ENCODE peak calls at places on chromosomes 3 and 15, in six cellular contexts. D is HCT116, F is activated T-cell treated with anti-CD3 and anti-CD28 coated beads for 24 hours, G is NCI-H1436, Q is DMS153, K is nucleus accumbens. S is an unnamed sample.
A peak's percentile ranks its signal among the peaks of the same experiment; 100 is the strongest.

GRCh38 chr3:181932039-181932438 is 220.3 kb downstream of the SOX2 start:
- DNase-seq in K (no peak), Q (no peak), F (no peak), G (no peak), D (no peak), S (no peak)

GRCh38 chr15:64688770-64689169 is 86.6 kb downstream of the RBPMS2 start:
- DNase-seq in D (no peak), F (no peak), Q (no peak), K (no peak), G (no peak), S (no peak)

GRCh38 chr3:129032716-129033115 is 27.9 kb upstream of the GP9 start:
- DNase-seq in K (no peak), Q (no peak), G (no peak), D (no peak), F (no peak), S (no peak)

GRCh38 chr3:161316006-161316689 is 55.2 kb downstream of the SPTSSB start:
- DNase-seq in F (no peak), D (no peak), Q (no peak), G (no peak), K (no peak), S (no peak)

GRCh38 chr15:28093761-28094535 is 5.2 kb downstream of the OCA2 start:
- DNase-seq in D (no peak), G (no peak), Q (no peak), F (no peak), K (no peak), S (no peak)

GRCh38 chr3:66162766-66163165 is 58.0 kb upstream of the SLC25A26 start:
- DNase-seq in G (no peak), K (no peak), D (no peak), F (no peak), Q (no peak), S (no peak)

GRCh38 chr3:64152676-64153466 is 72.4 kb downstream of the PRICKLE2 start:
- DNase-seq in D (no peak), K (no peak), F (no peak), G (no peak), Q (no peak), S (no peak)

GRCh38 chr3:31531465-31531991 is 1.2 kb upstream of the STT3B start:
- DNase-seq in G (no peak), Q (no peak), D (no peak), F (no peak), K (no peak), S (no peak)

GRCh38 chr15:80072285-80072684 is 12.8 kb downstream of the ZFAND6 start:
- DNase-seq in D (peak; percentile 87), G (peak; percentile 82), F (no peak), Q (peak; percentile 83), K (no peak), S (no peak)

GRCh38 chr3:17307482-17307881 is 422.7 kb downstream of the PLCL2 start:
- DNase-seq in Q (no peak), K (no peak), F (no peak), G (no peak), D (no peak), S (no peak)

GRCh38 chr15:73388256-73388781 is 19.6 kb upstream of the HCN4 start:
- DNase-seq in F (no peak), D (peak; percentile 72), K (no peak), Q (no peak), G (no peak), S (no peak)

GRCh38 chr3:81666502-81667121 is 94.8 kb downstream of the GBE1 start:
- DNase-seq in Q (no peak), F (no peak), K (no peak), G (no peak), D (no peak), S (no peak)

GRCh38 chr3:101643861-101644613 is 32.9 kb downstream of the ZBTB11 start:
- DNase-seq in K (no peak), Q (no peak), D (peak; percentile 4), F (peak; percentile 45), G (no peak), S (peak; percentile 58)

GRCh38 chr3:105444725-105445124 is 78.0 kb downstream of the ALCAM start:
- DNase-seq in G (no peak), D (no peak), K (no peak), F (no peak), Q (no peak), S (no peak)

GRCh38 chr3:36362216-36362615 is 18.1 kb upstream of the STAC start:
- DNase-seq in F (no peak), Q (no peak), G (no peak), K (no peak), D (no peak), S (no peak)

GRCh38 chr3:82265747-82266146 is 504.3 kb upstream of the GBE1 start:
- DNase-seq in F (no peak), D (no peak), Q (no peak), G (no peak), K (no peak), S (no peak)

GRCh38 chr3:107910713-107911259 is 180.0 kb downstream of the CD47 start:
- DNase-seq in Q (no peak), D (no peak), K (no peak), G (no peak), F (peak; percentile 24), S (no peak)

GRCh38 chr3:66819993-66820501 is 178.1 kb upstream of the KBTBD8 start:
- DNase-seq in K (no peak), F (no peak), Q (no peak), D (no peak), G (no peak), S (no peak)

GRCh38 chr3:152051501-152052404 is 178.3 kb downstream of the SUCNR1 start:
- DNase-seq in F (no peak), G (no peak), D (no peak), K (no peak), Q (peak; percentile 9), S (no peak)

GRCh38 chr15:75750261-75751050 is 37.8 kb upstream of the CSPG4 start:
- DNase-seq in G (no peak), F (no peak), D (no peak), Q (no peak), K (no peak), S (no peak)

GRCh38 chr3:87615506-87615905 is 339.1 kb upstream of the POU1F1 start:
- DNase-seq in G (no peak), D (no peak), K (no peak), F (no peak), Q (no peak), S (no peak)

GRCh38 chr15:66039117-66039860 is 170.0 kb downstream of the RAB11A start:
- DNase-seq in K (no peak), Q (no peak), G (no peak), D (no peak), F (no peak), S (no peak)

GRCh38 chr15:72222433-72222832 is 8.6 kb downstream of the PKM start:
- DNase-seq in D (no peak), G (no peak), K (no peak), F (no peak), Q (no peak), S (peak; percentile 48)

GRCh38 chr3:11717301-11717700 is 73.6 kb upstream of the VGLL4 start:
- DNase-seq in K (no peak), F (no peak), G (no peak), Q (no peak), D (no peak), S (no peak)

GRCh38 chr3:15113468-15113867 is 14.5 kb upstream of the RBSN start:
- DNase-seq in G (peak; percentile 18), D (no peak), K (no peak), F (no peak), Q (peak; percentile 33), S (no peak)

GRCh38 chr3:74377701-74378100 is 236.8 kb downstream of the CNTN3 start:
- DNase-seq in K (no peak), G (no peak), F (no peak), D (no peak), Q (no peak), S (no peak)

GRCh38 chr3:13308406-13308805 is 111.7 kb downstream of the NUP210 start:
- DNase-seq in F (no peak), K (peak; percentile 22), Q (no peak), G (no peak), D (peak; percentile 24), S (no peak)

GRCh38 chr15:75801859-75802593 is 41.2 kb upstream of the UBE2Q2 start:
- DNase-seq in Q (peak; percentile 2), G (peak; percentile 72), D (peak; percentile 64), F (peak; percentile 67), K (peak; percentile 16), S (peak; percentile 67)

GRCh38 chr3:183306798-183307671 is 54.0 kb downstream of the B3GNT5 start:
- DNase-seq in Q (no peak), G (no peak), K (no peak), F (peak; percentile 28), D (no peak), S (no peak)

GRCh38 chr3:9351709-9352126 is 11.1 kb upstream of the THUMPD3 start:
- DNase-seq in F (no peak), Q (no peak), D (peak; percentile 16), G (no peak), K (no peak), S (no peak)

GRCh38 chr15:90583471-90584252 is 53.9 kb downstream of the CRTC3 start:
- DNase-seq in D (no peak), Q (no peak), F (no peak), K (no peak), G (no peak), S (no peak)

GRCh38 chr3:129107793-129108192 is 13.8 kb downstream of the RAB43 start:
- DNase-seq in D (no peak), F (no peak), K (no peak), G (no peak), Q (no peak), S (no peak)

GRCh38 chr3:11514191-11514770 is 129.4 kb downstream of the VGLL4 start:
- DNase-seq in D (no peak), F (no peak), K (no peak), Q (peak; percentile 34), G (no peak), S (no peak)

GRCh38 chr3:130374908-130375307 is 29.4 kb downstream of the COL6A5 start:
- DNase-seq in G (no peak), F (no peak), Q (no peak), K (no peak), D (no peak), S (no peak)

GRCh38 chr3:38491215-38491614 is 4.9 kb upstream of the EXOG start:
- DNase-seq in D (no peak), F (no peak), Q (no peak), K (no peak), G (no peak), S (no peak)

GRCh38 chr3:42979044-42979962 is at the start of gene GASK1A:
- DNase-seq in Q (no peak), G (no peak), F (no peak), K (no peak), D (no peak), S (peak; percentile 42)

GRCh38 chr3:38542401-38543298 is 46.5 kb downstream of the EXOG start:
- DNase-seq in G (no peak), F (no peak), Q (no peak), D (no peak), K (no peak), S (no peak)

GRCh38 chr3:123039178-123039577 is 11.6 kb upstream of the SEMA5B start:
- DNase-seq in K (no peak), Q (peak; percentile 27), D (no peak), G (no peak), F (no peak), S (no peak)

S was measured in T1000.